ENCODE peak calls at places on chromosomes 5 and 9, in seven cellular contexts. One of them, this sample, is unnamed.
A peak's percentile ranks its signal among the peaks of the same experiment; 100 is the strongest.

GRCh38 chr5:157308826-157309465 is 43.0 kb downstream of the CYFIP2 start:
- DNase-seq in PC-9: no peak
- DNase-seq in neuronal stem cell: no peak
- DNase-seq in mesenchymal stem cell: peak; percentile 15
- DNase-seq in hepatocyte: no peak
- DNase-seq in H1: no peak
- DNase-seq in HCT116: no peak
- DNase-seq in this sample: no peak

GRCh38 chr5:317086-317811 is 4.3 kb upstream of the AHRR start:
- DNase-seq in PC-9: no peak
- DNase-seq in neuronal stem cell: peak; percentile 64
- DNase-seq in mesenchymal stem cell: peak; percentile 81
- DNase-seq in hepatocyte: peak; percentile 85
- DNase-seq in H1: peak; percentile 86
- DNase-seq in HCT116: peak; percentile 52
- DNase-seq in this sample: peak; percentile 30

GRCh38 chr5:59525957-59526356 is 367.6 kb downstream of the PDE4D start:
- DNase-seq in PC-9: no peak
- DNase-seq in neuronal stem cell: no peak
- DNase-seq in mesenchymal stem cell: peak; percentile 84
- DNase-seq in hepatocyte: no peak
- DNase-seq in H1: no peak
- DNase-seq in HCT116: no peak
- DNase-seq in this sample: peak; percentile 52

GRCh38 chr5:39102684-39103155 is 28.5 kb upstream of the RICTOR start:
- DNase-seq in PC-9: no peak
- DNase-seq in neuronal stem cell: no peak
- DNase-seq in mesenchymal stem cell: peak; percentile 50
- DNase-seq in hepatocyte: no peak
- DNase-seq in H1: no peak
- DNase-seq in HCT116: no peak
- DNase-seq in this sample: no peak

GRCh38 chr5:174626521-174626920 is 97.9 kb upstream of the MSX2 start:
- DNase-seq in PC-9: no peak
- DNase-seq in neuronal stem cell: no peak
- DNase-seq in mesenchymal stem cell: no peak
- DNase-seq in hepatocyte: no peak
- DNase-seq in H1: no peak
- DNase-seq in HCT116: no peak
- DNase-seq in this sample: no peak

GRCh38 chr5:127875235-127876021 is 172.2 kb downstream of the CCDC192 start:
- DNase-seq in PC-9: peak; percentile 84
- DNase-seq in neuronal stem cell: peak; percentile 14
- DNase-seq in mesenchymal stem cell: peak; percentile 72
- DNase-seq in hepatocyte: peak; percentile 82
- DNase-seq in H1: peak; percentile 54
- DNase-seq in HCT116: peak; percentile 65
- DNase-seq in this sample: peak; percentile 51

GRCh38 chr5:172785429-172786088 is 14.6 kb upstream of the DUSP1 start:
- DNase-seq in PC-9: no peak
- DNase-seq in neuronal stem cell: no peak
- DNase-seq in mesenchymal stem cell: no peak
- DNase-seq in hepatocyte: no peak
- DNase-seq in H1: no peak
- DNase-seq in HCT116: no peak
- DNase-seq in this sample: no peak

GRCh38 chr5:77638763-77639451 is 394 bp upstream of the OTP start:
- DNase-seq in PC-9: no peak
- DNase-seq in neuronal stem cell: no peak
- DNase-seq in mesenchymal stem cell: no peak
- DNase-seq in hepatocyte: peak; percentile 52
- DNase-seq in H1: peak; percentile 86
- DNase-seq in HCT116: no peak
- DNase-seq in this sample: no peak

GRCh38 chr5:59873113-59873512 is 20.4 kb downstream of the PDE4D start:
- DNase-seq in PC-9: peak; percentile 41
- DNase-seq in neuronal stem cell: no peak
- DNase-seq in mesenchymal stem cell: peak; percentile 71
- DNase-seq in hepatocyte: no peak
- DNase-seq in H1: no peak
- DNase-seq in HCT116: no peak
- DNase-seq in this sample: no peak

GRCh38 chr5:1540831-1541661 is 17.3 kb upstream of the LPCAT1 start:
- DNase-seq in PC-9: no peak
- DNase-seq in neuronal stem cell: no peak
- DNase-seq in mesenchymal stem cell: no peak
- DNase-seq in hepatocyte: no peak
- DNase-seq in H1: peak; percentile 38
- DNase-seq in HCT116: no peak
- DNase-seq in this sample: no peak

GRCh38 chr9:13607746-13608445 is 328.4 kb upstream of the MPDZ start:
- DNase-seq in PC-9: no peak
- DNase-seq in neuronal stem cell: peak; percentile 6
- DNase-seq in mesenchymal stem cell: peak; percentile 32
- DNase-seq in hepatocyte: peak; percentile 17
- DNase-seq in H1: no peak
- DNase-seq in HCT116: no peak
- DNase-seq in this sample: no peak

GRCh38 chr9:125961037-125961436 is 213.9 kb downstream of the PBX3 start:
- DNase-seq in PC-9: no peak
- DNase-seq in neuronal stem cell: peak; percentile 12
- DNase-seq in mesenchymal stem cell: no peak
- DNase-seq in hepatocyte: no peak
- DNase-seq in H1: no peak
- DNase-seq in HCT116: no peak
- DNase-seq in this sample: no peak

GRCh38 chr5:154648706-154649105 is 106.5 kb upstream of the LARP1 start:
- DNase-seq in PC-9: no peak
- DNase-seq in neuronal stem cell: no peak
- DNase-seq in mesenchymal stem cell: peak; percentile 48
- DNase-seq in hepatocyte: peak; percentile 60
- DNase-seq in H1: no peak
- DNase-seq in HCT116: no peak
- DNase-seq in this sample: no peak

DNA sequence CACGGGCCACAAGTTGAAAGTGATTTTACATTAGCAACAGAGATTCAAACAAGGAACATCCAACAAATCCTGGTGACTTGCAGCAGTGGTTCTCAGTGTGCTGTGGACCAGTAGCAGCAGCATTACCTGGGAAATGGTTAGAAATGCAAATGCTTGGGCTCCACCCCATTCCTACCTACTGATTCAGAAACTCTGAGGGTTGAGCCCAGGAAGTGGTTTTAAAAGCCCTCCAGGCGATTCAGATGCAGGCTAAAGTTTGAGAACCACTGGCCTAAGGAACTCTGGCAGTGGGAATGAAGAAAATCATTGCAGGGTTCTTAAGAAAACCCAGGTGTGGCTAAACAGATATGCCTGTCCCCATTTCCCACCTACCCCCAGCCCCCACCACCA is 398.8 kb downstream of the ENC1 start:
- DNase-seq in PC-9: peak; percentile 99
- DNase-seq in neuronal stem cell: no peak
- DNase-seq in mesenchymal stem cell: no peak
- DNase-seq in hepatocyte: peak; percentile 29
- DNase-seq in H1: no peak
- DNase-seq in HCT116: peak; percentile 21
- DNase-seq in this sample: peak; percentile 97
- H2AFZ ChIP-seq in PC-9: no peak overlapping the region
- H2AFZ ChIP-seq in neuronal stem cell: no peak overlapping the region
- H2AFZ ChIP-seq in mesenchymal stem cell: no peak overlapping the region
- H2AFZ ChIP-seq in hepatocyte: no peak overlapping the region
- H2AFZ ChIP-seq in H1: no peak overlapping the region
- H2AFZ ChIP-seq in HCT116: no peak overlapping the region
- H2AFZ ChIP-seq in this sample: peak overlapping the region; percentile 2

GRCh38 chr5:135487839-135488514 is 35.8 kb upstream of the TIFAB start:
- DNase-seq in PC-9: no peak
- DNase-seq in neuronal stem cell: no peak
- DNase-seq in mesenchymal stem cell: no peak
- DNase-seq in hepatocyte: no peak
- DNase-seq in H1: no peak
- DNase-seq in HCT116: no peak
- DNase-seq in this sample: no peak

GRCh38 chr5:135486679-135487395 is 34.7 kb upstream of the TIFAB start:
- DNase-seq in PC-9: no peak
- DNase-seq in neuronal stem cell: no peak
- DNase-seq in mesenchymal stem cell: no peak
- DNase-seq in hepatocyte: no peak
- DNase-seq in H1: no peak
- DNase-seq in HCT116: no peak
- DNase-seq in this sample: no peak

GRCh38 chr5:135490245-135491037 is 38.3 kb upstream of the TIFAB start:
- DNase-seq in PC-9: no peak
- DNase-seq in neuronal stem cell: no peak
- DNase-seq in mesenchymal stem cell: no peak
- DNase-seq in hepatocyte: peak; percentile 40
- DNase-seq in H1: peak; percentile 75
- DNase-seq in HCT116: no peak
- DNase-seq in this sample: no peak

GRCh38 chr5:135489466-135490244 is 37.5 kb upstream of the TIFAB start:
- DNase-seq in PC-9: no peak
- DNase-seq in neuronal stem cell: no peak
- DNase-seq in mesenchymal stem cell: no peak
- DNase-seq in hepatocyte: no peak
- DNase-seq in H1: peak; percentile 55
- DNase-seq in HCT116: no peak
- DNase-seq in this sample: no peak

GRCh38 chr5:135488727-135489465 is 36.7 kb upstream of the TIFAB start:
- DNase-seq in PC-9: no peak
- DNase-seq in neuronal stem cell: peak; percentile 89
- DNase-seq in mesenchymal stem cell: peak; percentile 18
- DNase-seq in hepatocyte: peak; percentile 56
- DNase-seq in H1: peak; percentile 84
- DNase-seq in HCT116: peak; percentile 37
- DNase-seq in this sample: peak; percentile 57
- H2AFZ ChIP-seq in PC-9: peak overlapping the region; percentile 49
- H2AFZ ChIP-seq in neuronal stem cell: peak overlapping the region; percentile 97
- H2AFZ ChIP-seq in mesenchymal stem cell: no peak overlapping the region
- H2AFZ ChIP-seq in hepatocyte: no peak overlapping the region
- H2AFZ ChIP-seq in H1: no peak overlapping the region
- H2AFZ ChIP-seq in HCT116: peak overlapping the region; percentile 85
- H2AFZ ChIP-seq in this sample: peak overlapping the region; percentile 72

GRCh38 chr9:114348261-114348905 is 18.7 kb downstream of the ORM2 start:
- DNase-seq in PC-9: no peak
- DNase-seq in neuronal stem cell: no peak
- DNase-seq in mesenchymal stem cell: no peak
- DNase-seq in hepatocyte: no peak
- DNase-seq in H1: no peak
- DNase-seq in HCT116: no peak
- DNase-seq in this sample: no peak
- H2AFZ ChIP-seq in PC-9: peak overlapping the region; percentile 56
- H2AFZ ChIP-seq in neuronal stem cell: peak overlapping the region; percentile 30
- H2AFZ ChIP-seq in mesenchymal stem cell: no peak overlapping the region
- H2AFZ ChIP-seq in hepatocyte: no peak overlapping the region
- H2AFZ ChIP-seq in H1: no peak overlapping the region
- H2AFZ ChIP-seq in HCT116: no peak overlapping the region
- H2AFZ ChIP-seq in this sample: peak overlapping the region; percentile 50

DNA sequence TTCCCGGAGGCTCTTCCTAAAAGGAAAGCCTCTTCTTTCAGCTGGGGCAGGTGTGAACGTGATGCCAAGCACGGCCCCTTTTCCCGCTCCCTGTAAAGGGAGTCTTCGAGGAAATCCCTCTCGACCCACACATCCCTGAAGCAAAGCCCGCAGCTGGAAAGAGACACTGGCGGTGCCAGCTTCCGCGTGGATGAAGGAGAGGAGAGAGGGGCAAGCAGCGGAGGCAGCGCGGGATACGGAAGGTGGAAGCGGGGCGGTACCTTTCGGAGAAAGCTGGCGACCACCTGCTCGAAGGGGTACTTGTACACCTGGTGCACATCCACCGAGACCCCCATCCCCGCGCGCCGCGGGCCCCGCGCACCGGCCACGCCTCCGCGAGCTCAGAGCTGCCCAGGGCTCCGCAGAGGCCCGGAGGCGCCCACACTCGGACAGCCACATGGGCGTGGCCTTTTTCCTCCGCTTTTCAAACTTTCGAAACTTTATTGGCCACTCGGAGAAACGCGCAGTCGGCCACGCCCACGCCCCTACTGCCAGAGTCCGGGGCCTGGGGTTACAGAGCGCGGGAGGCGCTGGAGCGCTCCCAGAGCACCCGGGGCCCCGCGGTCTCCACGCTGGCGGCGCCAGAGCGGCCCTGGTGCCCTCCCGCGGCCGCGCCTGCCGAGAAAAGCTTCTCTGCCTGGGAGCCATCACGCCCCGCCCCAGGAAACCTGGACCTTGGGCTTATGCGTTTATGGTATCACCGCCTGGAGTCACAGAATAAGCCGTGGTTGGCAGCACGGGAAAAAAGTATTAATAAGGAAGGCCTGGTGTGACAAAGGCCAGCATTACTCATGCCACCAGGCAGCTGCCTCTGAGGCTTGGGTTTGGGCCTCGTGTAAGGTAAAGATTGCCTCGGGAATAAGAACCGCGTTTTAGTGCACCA is at the start of gene PRELID2:
- DNase-seq in PC-9: peak; percentile 80
- DNase-seq in neuronal stem cell: peak; percentile 83
- DNase-seq in mesenchymal stem cell: peak; percentile 89
- DNase-seq in hepatocyte: peak; percentile 96
- DNase-seq in H1: peak; percentile 91
- DNase-seq in HCT116: peak; percentile 79
- DNase-seq in this sample: peak; percentile 84
- H2AFZ ChIP-seq in PC-9: peak within 1 kb of the TSS; percentile 96
- H2AFZ ChIP-seq in neuronal stem cell: peak within 1 kb of the TSS; percentile 94
- H2AFZ ChIP-seq in mesenchymal stem cell: peak within 1 kb of the TSS; percentile 68
- H2AFZ ChIP-seq in hepatocyte: peak within 1 kb of the TSS; percentile 83
- H2AFZ ChIP-seq in H1: peak within 1 kb of the TSS; percentile 81
- H2AFZ ChIP-seq in HCT116: peak within 1 kb of the TSS; percentile 42
- H2AFZ ChIP-seq in this sample: peak within 1 kb of the TSS; percentile 91

GRCh38 chr5:139384591-139385051 is 1.5 kb upstream of the SLC23A1 start:
- DNase-seq in PC-9: no peak
- DNase-seq in neuronal stem cell: no peak
- DNase-seq in mesenchymal stem cell: no peak
- DNase-seq in hepatocyte: no peak
- DNase-seq in H1: no peak
- DNase-seq in HCT116: no peak
- DNase-seq in this sample: no peak
- H2AFZ ChIP-seq in PC-9: no peak overlapping the region
- H2AFZ ChIP-seq in neuronal stem cell: no peak overlapping the region
- H2AFZ ChIP-seq in mesenchymal stem cell: no peak overlapping the region
- H2AFZ ChIP-seq in hepatocyte: no peak overlapping the region
- H2AFZ ChIP-seq in H1: no peak overlapping the region
- H2AFZ ChIP-seq in HCT116: no peak overlapping the region
- H2AFZ ChIP-seq in this sample: no peak overlapping the region

GRCh38 chr9:85427749-85428148 is 314.0 kb downstream of the AGTPBP1 start:
- DNase-seq in PC-9: no peak
- DNase-seq in neuronal stem cell: no peak
- DNase-seq in mesenchymal stem cell: no peak
- DNase-seq in hepatocyte: no peak
- DNase-seq in H1: no peak
- DNase-seq in HCT116: no peak
- DNase-seq in this sample: no peak

GRCh38 chr9:85431396-85432102 is 310.2 kb downstream of the AGTPBP1 start:
- DNase-seq in PC-9: no peak
- DNase-seq in neuronal stem cell: no peak
- DNase-seq in mesenchymal stem cell: peak; percentile 43
- DNase-seq in hepatocyte: peak; percentile 30
- DNase-seq in H1: no peak
- DNase-seq in HCT116: no peak
- DNase-seq in this sample: peak; percentile 13

GRCh38 chr9:85433046-85433445 is 308.7 kb downstream of the AGTPBP1 start:
- DNase-seq in PC-9: no peak
- DNase-seq in neuronal stem cell: no peak
- DNase-seq in mesenchymal stem cell: no peak
- DNase-seq in hepatocyte: no peak
- DNase-seq in H1: no peak
- DNase-seq in HCT116: no peak
- DNase-seq in this sample: no peak

GRCh38 chr9:85430659-85431370 is 310.9 kb downstream of the AGTPBP1 start:
- DNase-seq in PC-9: no peak
- DNase-seq in neuronal stem cell: no peak
- DNase-seq in mesenchymal stem cell: no peak
- DNase-seq in hepatocyte: no peak
- DNase-seq in H1: no peak
- DNase-seq in HCT116: no peak
- DNase-seq in this sample: no peak

GRCh38 chr9:85432599-85432998 is 309.2 kb downstream of the AGTPBP1 start:
- DNase-seq in PC-9: no peak
- DNase-seq in neuronal stem cell: no peak
- DNase-seq in mesenchymal stem cell: no peak
- DNase-seq in hepatocyte: no peak
- DNase-seq in H1: no peak
- DNase-seq in HCT116: no peak
- DNase-seq in this sample: no peak
- H2AFZ ChIP-seq in PC-9: no peak overlapping the region
- H2AFZ ChIP-seq in neuronal stem cell: no peak overlapping the region
- H2AFZ ChIP-seq in mesenchymal stem cell: no peak overlapping the region
- H2AFZ ChIP-seq in hepatocyte: no peak overlapping the region
- H2AFZ ChIP-seq in H1: no peak overlapping the region
- H2AFZ ChIP-seq in HCT116: no peak overlapping the region
- H2AFZ ChIP-seq in this sample: no peak overlapping the region

This sample was measured in mammary epithelial cell.